ENCODE peak calls at places on chromosomes 7 and 10, in nine cellular contexts. Z is ovary; U is spleen; Q is effector memory CD4-positive, alpha-beta T cell; F is aorta; W is prostate gland; P is CD4-positive, CD25-positive, alpha-beta regulatory T cell; X is stomach; C is CD8-positive, alpha-beta memory T cell. Y is an unnamed sample. For H3K9me3, the result is how much of the 10 kb centered on the place peaks cover.

GRCh38 chr7:43113622-43114450 is 1.4 kb downstream of the HECW1 start:
- DNase-seq in Z (no peak), U (no peak), Q (no peak), F (no peak), W (no peak), P (no peak), X (no peak), C (no peak), Y (no peak)

GRCh38 chr7:49327155-49327554 is 402.8 kb downstream of the CDC14C start:
- DNase-seq in Z (no peak), U (no peak), Q (no peak), F (no peak), W (no peak), P (no peak), X (no peak), C (no peak), Y (no peak)

GRCh38 chr7:82690944-82691343 is 247.4 kb upstream of the CACNA2D1 start:
- DNase-seq in Z (no peak), U (no peak), Q (no peak), F (no peak), W (no peak), P (no peak), X (no peak), C (no peak), Y (no peak)

GRCh38 chr10:119541459-119542356 is 811 bp downstream of the RGS10 start:
- DNase-seq in Z (no peak), U (peak), Q (no peak), F (peak), W (no peak), P (peak), X (peak), C (peak), Y (no peak)

GRCh38 chr7:83178796-83179195 is 16.1 kb upstream of the PCLO start:
- DNase-seq in Z (no peak), U (no peak), Q (no peak), F (no peak), W (no peak), P (no peak), X (no peak), C (no peak), Y (no peak)

GRCh38 chr10:30686706-30687105 is 57.2 kb upstream of the LYZL2 start:
- DNase-seq in Z (no peak), U (no peak), Q (no peak), F (no peak), W (no peak), P (no peak), X (no peak), C (no peak), Y (no peak)

GRCh38 chr10:68086011-68086410 is 10.9 kb upstream of the HERC4 start:
- DNase-seq in Z (no peak), U (no peak), Q (no peak), F (no peak), W (no peak), P (no peak), X (no peak), C (no peak), Y (peak)

GRCh38 chr7:26860361-26860760 is 4.0 kb downstream of the SKAP2 start:
- DNase-seq in Z (no peak), U (no peak), Q (no peak), F (no peak), W (peak), P (no peak), X (no peak), C (no peak), Y (peak)

GRCh38 chr7:112399501-112399900 is 50.8 kb upstream of the IFRD1 start:
- DNase-seq in Z (no peak), U (no peak), Q (no peak), F (no peak), W (no peak), P (no peak), X (no peak), C (no peak), Y (no peak)

GRCh38 chr7:30914611-30915601 is 3.3 kb downstream of the AQP1 start:
- DNase-seq in Z (no peak), U (no peak), Q (no peak), F (peak), W (no peak), P (no peak), X (no peak), C (no peak), Y (peak)

GRCh38 chr10:59337254-59337653 is 25.1 kb downstream of the FAM13C start:
- DNase-seq in Z (peak), U (no peak), Q (no peak), F (no peak), W (peak), P (no peak), X (peak), C (no peak), Y (peak)

GRCh38 chr7:112101083-112101846 is 104.9 kb downstream of the DOCK4 start:
- DNase-seq in Z (no peak), U (no peak), Q (no peak), F (no peak), W (no peak), P (no peak), X (no peak), C (no peak), Y (no peak)

GRCh38 chr10:19930936-19931859 is 115.0 kb downstream of the PLXDC2 start:
- DNase-seq in Z (peak), U (no peak), Q (no peak), F (no peak), W (peak), P (no peak), X (no peak), C (no peak), Y (peak)

GRCh38 chr10:43482319-43483078 is 45.6 kb downstream of the ZNF487 start:
- DNase-seq in Z (no peak), U (no peak), Q (no peak), F (no peak), W (no peak), P (no peak), X (no peak), C (no peak), Y (no peak)

DNA sequence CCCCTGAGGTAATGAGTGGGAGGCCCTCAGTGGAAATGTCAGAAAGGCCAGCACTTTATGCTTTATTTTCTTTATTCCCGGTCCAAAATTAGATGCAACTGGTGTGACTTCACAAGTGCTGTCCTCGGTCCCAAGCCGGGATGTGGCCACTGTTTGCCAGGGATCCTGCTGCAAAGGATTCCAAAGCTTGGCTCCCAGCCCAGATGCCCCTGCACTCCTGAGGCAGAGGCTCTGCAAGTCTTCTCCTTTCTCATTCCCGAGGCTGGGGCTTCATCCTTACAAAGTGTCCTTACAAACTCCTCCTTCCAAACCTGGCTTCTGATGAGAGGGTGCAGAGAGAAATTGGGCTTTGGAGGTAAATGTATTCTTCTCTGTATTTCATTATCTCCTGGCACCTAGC is 544.3 kb upstream of the DPP6 start:
- DNase-seq in Z (no peak), U (no peak), Q (no peak), F (no peak), W (no peak), P (no peak), X (no peak), C (no peak), Y (no peak)
- H3K9me3 ChIP-seq in Z (under half), U (under half), Q (under half), F (under half), W (under half), P (under half), X (under half), C (under half), Y (under half)

GRCh38 chr7:53336133-53336532 is 300.7 kb downstream of the POM121L12 start:
- DNase-seq in Z (no peak), U (no peak), Q (no peak), F (no peak), W (no peak), P (no peak), X (no peak), C (no peak), Y (no peak)

DNA sequence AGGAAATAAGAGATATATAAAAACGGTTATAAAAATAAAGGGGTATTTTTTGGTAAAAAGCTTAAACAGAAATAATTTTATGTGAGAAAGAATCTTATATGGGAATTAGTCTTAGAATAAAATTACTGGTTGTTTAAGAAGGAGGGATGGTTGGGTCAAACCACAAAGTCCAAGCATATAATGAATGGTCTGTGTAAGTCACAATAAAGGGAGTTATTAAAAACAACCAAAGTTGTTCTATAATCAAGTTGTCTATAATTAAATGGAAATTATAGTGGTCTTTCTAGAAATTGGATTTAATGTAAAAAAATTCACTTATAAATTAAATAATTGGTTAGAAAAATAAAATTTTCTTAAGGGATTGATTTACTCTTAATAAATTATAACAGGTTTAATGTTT is 304.8 kb downstream of the POM121L12 start:
- DNase-seq in Z (no peak), U (no peak), Q (no peak), F (no peak), W (no peak), P (no peak), X (no peak), C (no peak), Y (no peak)
- H3K9me3 ChIP-seq in Z (under half), U (under half), Q (under half), F (under half), W (under half), P (under half), X (under half), C (under half), Y (under half)

GRCh38 chr7:153891990-153892389 is 160.2 kb upstream of the DPP6 start:
- DNase-seq in Z (no peak), U (no peak), Q (no peak), F (no peak), W (no peak), P (no peak), X (no peak), C (no peak), Y (no peak)
- H3K9me3 ChIP-seq in Z (under half), U (under half), Q (under half), F (under half), W (under half), P (under half), X (under half), C (under half), Y (under half)

GRCh38 chr10:77513783-77514331 is 123.8 kb downstream of the KCNMA1 start:
- DNase-seq in Z (no peak), U (no peak), Q (no peak), F (peak), W (peak), P (no peak), X (peak), C (no peak), Y (peak)
- H3K9me3 ChIP-seq in Z (under half), U (under half), Q (under half), F (under half), W (under half), P (under half), X (under half), C (under half), Y (under half)

GRCh38 chr10:81957976-81958375 is 83.0 kb downstream of the NRG3 start:
- DNase-seq in Z (no peak), U (no peak), Q (no peak), F (no peak), W (no peak), P (no peak), X (no peak), C (no peak), Y (no peak)
- H3K9me3 ChIP-seq in Z (under half), U (under half), Q (under half), F (under half), W (under half), P (under half), X (under half), C (under half), Y (under half)